ENCODE peak calls at places on chromosomes 3 and 15, in six cellular contexts. One of them, this sample, is unnamed.

GRCh38 chr3:177199206-177199765 is 2.0 kb upstream of the TBL1XR1 start:
- DNase-seq in glutamatergic neuron: no peak
- DNase-seq in HCT116: no peak
- DNase-seq in AG04449: no peak
- DNase-seq in GM10248: no peak
- DNase-seq in type B pancreatic cell: no peak
- DNase-seq in this sample: no peak

GRCh38 chr3:193897288-193897687 is 238.7 kb upstream of the HES1 start:
- DNase-seq in glutamatergic neuron: no peak
- DNase-seq in HCT116: no peak
- DNase-seq in AG04449: no peak
- DNase-seq in GM10248: no peak
- DNase-seq in type B pancreatic cell: no peak
- DNase-seq in this sample: no peak

GRCh38 chr15:61558172-61559146 is 329.4 kb upstream of the RORA start:
- DNase-seq in glutamatergic neuron: no peak
- DNase-seq in HCT116: no peak
- DNase-seq in AG04449: no peak
- DNase-seq in GM10248: no peak
- DNase-seq in type B pancreatic cell: no peak
- DNase-seq in this sample: no peak

GRCh38 chr3:52056521-52056967 is at the start of gene DUSP7:
- DNase-seq in glutamatergic neuron: peak
- DNase-seq in HCT116: no peak
- DNase-seq in AG04449: no peak
- DNase-seq in GM10248: peak
- DNase-seq in type B pancreatic cell: peak
- DNase-seq in this sample: peak

GRCh38 chr15:90362936-90363212 is 10.8 kb downstream of the ZNF774 start:
- DNase-seq in glutamatergic neuron: no peak
- DNase-seq in HCT116: no peak
- DNase-seq in AG04449: peak
- DNase-seq in GM10248: no peak
- DNase-seq in type B pancreatic cell: no peak
- DNase-seq in this sample: no peak

GRCh38 chr3:178623666-178624255 is 87.5 kb downstream of the KCNMB2 start:
- DNase-seq in glutamatergic neuron: no peak
- DNase-seq in HCT116: no peak
- DNase-seq in AG04449: no peak
- DNase-seq in GM10248: no peak
- DNase-seq in type B pancreatic cell: no peak
- DNase-seq in this sample: no peak

GRCh38 chr3:96813820-96814580 is 394 bp upstream of the EPHA6 start:
- DNase-seq in glutamatergic neuron: peak
- DNase-seq in HCT116: no peak
- DNase-seq in AG04449: no peak
- DNase-seq in GM10248: peak
- DNase-seq in type B pancreatic cell: peak
- DNase-seq in this sample: peak

GRCh38 chr3:160403028-160403545 is 3.6 kb downstream of the SMC4 start:
- DNase-seq in glutamatergic neuron: no peak
- DNase-seq in HCT116: no peak
- DNase-seq in AG04449: no peak
- DNase-seq in GM10248: no peak
- DNase-seq in type B pancreatic cell: no peak
- DNase-seq in this sample: no peak

GRCh38 chr3:191412764-191413163 is 48.2 kb upstream of the PYDC2 start:
- DNase-seq in glutamatergic neuron: peak
- DNase-seq in HCT116: no peak
- DNase-seq in AG04449: peak
- DNase-seq in GM10248: no peak
- DNase-seq in type B pancreatic cell: no peak
- DNase-seq in this sample: no peak

GRCh38 chr3:183161552-183162345 is 785 bp downstream of the LAMP3 start:
- DNase-seq in glutamatergic neuron: no peak
- DNase-seq in HCT116: no peak
- DNase-seq in AG04449: no peak
- DNase-seq in GM10248: peak
- DNase-seq in type B pancreatic cell: no peak
- DNase-seq in this sample: no peak

GRCh38 chr3:43290961-43291360 is 4.6 kb downstream of the SNRK start:
- DNase-seq in glutamatergic neuron: no peak
- DNase-seq in HCT116: no peak
- DNase-seq in AG04449: no peak
- DNase-seq in GM10248: no peak
- DNase-seq in type B pancreatic cell: no peak
- DNase-seq in this sample: no peak

GRCh38 chr3:10982782-10983181 is 9.8 kb upstream of the SLC6A1 start:
- DNase-seq in glutamatergic neuron: no peak
- DNase-seq in HCT116: peak
- DNase-seq in AG04449: no peak
- DNase-seq in GM10248: no peak
- DNase-seq in type B pancreatic cell: no peak
- DNase-seq in this sample: no peak

GRCh38 chr3:194019766-194020165 is 116.2 kb upstream of the HES1 start:
- DNase-seq in glutamatergic neuron: no peak
- DNase-seq in HCT116: no peak
- DNase-seq in AG04449: no peak
- DNase-seq in GM10248: no peak
- DNase-seq in type B pancreatic cell: no peak
- DNase-seq in this sample: no peak

GRCh38 chr15:64009798-64010241 is 36.5 kb downstream of the DAPK2 start:
- DNase-seq in glutamatergic neuron: no peak
- DNase-seq in HCT116: no peak
- DNase-seq in AG04449: no peak
- DNase-seq in GM10248: no peak
- DNase-seq in type B pancreatic cell: no peak
- DNase-seq in this sample: no peak

GRCh38 chr3:98920166-98920565 is 18.7 kb upstream of the DCBLD2 start:
- DNase-seq in glutamatergic neuron: no peak
- DNase-seq in HCT116: no peak
- DNase-seq in AG04449: no peak
- DNase-seq in GM10248: no peak
- DNase-seq in type B pancreatic cell: no peak
- DNase-seq in this sample: no peak

GRCh38 chr3:64053581-64053980 is 30.3 kb upstream of the PSMD6 start:
- DNase-seq in glutamatergic neuron: no peak
- DNase-seq in HCT116: no peak
- DNase-seq in AG04449: no peak
- DNase-seq in GM10248: no peak
- DNase-seq in type B pancreatic cell: no peak
- DNase-seq in this sample: no peak

GRCh38 chr3:146640955-146641867 is 36.1 kb upstream of the PLSCR5 start:
- DNase-seq in glutamatergic neuron: no peak
- DNase-seq in HCT116: peak
- DNase-seq in AG04449: no peak
- DNase-seq in GM10248: peak
- DNase-seq in type B pancreatic cell: no peak
- DNase-seq in this sample: no peak

GRCh38 chr3:87993566-87993965 is 65.2 kb downstream of the CGGBP1 start:
- DNase-seq in glutamatergic neuron: no peak
- DNase-seq in HCT116: no peak
- DNase-seq in AG04449: no peak
- DNase-seq in GM10248: no peak
- DNase-seq in type B pancreatic cell: no peak
- DNase-seq in this sample: no peak

GRCh38 chr3:129016366-129016724 is 15.2 kb downstream of the EFCC1 start:
- DNase-seq in glutamatergic neuron: no peak
- DNase-seq in HCT116: no peak
- DNase-seq in AG04449: no peak
- DNase-seq in GM10248: peak
- DNase-seq in type B pancreatic cell: no peak
- DNase-seq in this sample: no peak

GRCh38 chr3:135918600-135918999 is 46.9 kb upstream of the PPP2R3A start:
- DNase-seq in glutamatergic neuron: no peak
- DNase-seq in HCT116: peak
- DNase-seq in AG04449: no peak
- DNase-seq in GM10248: no peak
- DNase-seq in type B pancreatic cell: no peak
- DNase-seq in this sample: no peak

GRCh38 chr3:152365126-152365525 is 96.4 kb downstream of the MBNL1 start:
- DNase-seq in glutamatergic neuron: no peak
- DNase-seq in HCT116: no peak
- DNase-seq in AG04449: no peak
- DNase-seq in GM10248: no peak
- DNase-seq in type B pancreatic cell: no peak
- DNase-seq in this sample: no peak

GRCh38 chr3:79255696-79256095 is 512.1 kb downstream of the ROBO1 start:
- DNase-seq in glutamatergic neuron: no peak
- DNase-seq in HCT116: no peak
- DNase-seq in AG04449: no peak
- DNase-seq in GM10248: no peak
- DNase-seq in type B pancreatic cell: no peak
- DNase-seq in this sample: no peak

GRCh38 chr15:52678468-52679231 is 538 bp downstream of the ATOSA start:
- DNase-seq in glutamatergic neuron: peak
- DNase-seq in HCT116: no peak
- DNase-seq in AG04449: no peak
- DNase-seq in GM10248: peak
- DNase-seq in type B pancreatic cell: peak
- DNase-seq in this sample: peak

GRCh38 chr3:5499404-5499803 is 311.9 kb downstream of the EDEM1 start:
- DNase-seq in glutamatergic neuron: no peak
- DNase-seq in HCT116: no peak
- DNase-seq in AG04449: no peak
- DNase-seq in GM10248: no peak
- DNase-seq in type B pancreatic cell: no peak
- DNase-seq in this sample: no peak

GRCh38 chr3:138687236-138687635 is 78.7 kb downstream of the FAIM start:
- DNase-seq in glutamatergic neuron: no peak
- DNase-seq in HCT116: no peak
- DNase-seq in AG04449: no peak
- DNase-seq in GM10248: no peak
- DNase-seq in type B pancreatic cell: no peak
- DNase-seq in this sample: no peak

GRCh38 chr3:141442421-141442820 is 44.4 kb upstream of the RASA2 start:
- DNase-seq in glutamatergic neuron: no peak
- DNase-seq in HCT116: no peak
- DNase-seq in AG04449: no peak
- DNase-seq in GM10248: no peak
- DNase-seq in type B pancreatic cell: no peak
- DNase-seq in this sample: no peak

GRCh38 chr3:102790742-102791141 is 355.9 kb downstream of the ZPLD1 start:
- DNase-seq in glutamatergic neuron: no peak
- DNase-seq in HCT116: no peak
- DNase-seq in AG04449: peak
- DNase-seq in GM10248: no peak
- DNase-seq in type B pancreatic cell: no peak
- DNase-seq in this sample: no peak

GRCh38 chr3:43621406-43621973 is 321 bp downstream of the ANO10 start:
- DNase-seq in glutamatergic neuron: peak
- DNase-seq in HCT116: no peak
- DNase-seq in AG04449: no peak
- DNase-seq in GM10248: no peak
- DNase-seq in type B pancreatic cell: no peak
- DNase-seq in this sample: no peak

GRCh38 chr3:171212648-171213047 is 186.1 kb upstream of the SLC2A2 start:
- DNase-seq in glutamatergic neuron: no peak
- DNase-seq in HCT116: no peak
- DNase-seq in AG04449: no peak
- DNase-seq in GM10248: no peak
- DNase-seq in type B pancreatic cell: no peak
- DNase-seq in this sample: no peak

GRCh38 chr3:134527037-134527436 is 41.2 kb downstream of the CEP63 start:
- DNase-seq in glutamatergic neuron: peak
- DNase-seq in HCT116: no peak
- DNase-seq in AG04449: no peak
- DNase-seq in GM10248: no peak
- DNase-seq in type B pancreatic cell: no peak
- DNase-seq in this sample: no peak
- TF ChIP-seq CTCF in glutamatergic neuron: no peak
- TF ChIP-seq CTCF in HCT116: peak
- TF ChIP-seq CTCF in AG04449: peak
- TF ChIP-seq CTCF in GM10248: peak
- TF ChIP-seq CTCF in type B pancreatic cell: peak
- TF ChIP-seq CTCF in this sample: peak

GRCh38 chr3:188830955-188831354 is 340.8 kb upstream of the TPRG1 start:
- DNase-seq in glutamatergic neuron: no peak
- DNase-seq in HCT116: no peak
- DNase-seq in AG04449: no peak
- DNase-seq in GM10248: no peak
- DNase-seq in type B pancreatic cell: no peak
- DNase-seq in this sample: no peak
- TF ChIP-seq CTCF in glutamatergic neuron: peak
- TF ChIP-seq CTCF in HCT116: peak
- TF ChIP-seq CTCF in AG04449: no peak
- TF ChIP-seq CTCF in GM10248: no peak
- TF ChIP-seq CTCF in type B pancreatic cell: peak
- TF ChIP-seq CTCF in this sample: peak

DNA sequence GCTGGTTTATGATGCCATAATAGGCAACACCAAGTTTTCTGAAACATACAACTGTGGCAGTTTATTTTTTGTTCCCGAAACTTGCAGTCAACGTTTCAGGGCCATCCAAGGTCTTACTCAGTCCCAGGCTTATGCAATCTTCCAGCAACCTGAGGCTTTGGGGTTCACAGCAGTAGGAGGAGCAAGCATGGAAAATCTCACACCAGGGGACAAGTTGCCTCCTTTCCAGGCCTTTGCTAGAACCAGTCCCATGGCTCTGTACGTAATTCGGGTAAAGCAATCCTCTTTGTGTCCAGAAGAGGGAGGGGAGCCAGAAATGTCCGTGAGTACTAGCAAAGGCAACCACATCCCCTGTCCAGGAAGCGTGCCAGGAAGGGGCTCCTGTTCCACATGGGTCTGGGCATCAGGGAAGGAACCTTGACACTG is 4.7 kb upstream of the FAM240A start:
- DNase-seq in glutamatergic neuron: no peak
- DNase-seq in HCT116: peak
- DNase-seq in AG04449: no peak
- DNase-seq in GM10248: no peak
- DNase-seq in type B pancreatic cell: no peak
- DNase-seq in this sample: peak
- TF ChIP-seq CTCF in glutamatergic neuron: peak
- TF ChIP-seq CTCF in HCT116: peak
- TF ChIP-seq CTCF in AG04449: no peak
- TF ChIP-seq CTCF in GM10248: no peak
- TF ChIP-seq CTCF in type B pancreatic cell: peak
- TF ChIP-seq CTCF in this sample: no peak

GRCh38 chr3:125916376-125916978 is 52.5 kb upstream of the ROPN1B start:
- DNase-seq in glutamatergic neuron: peak
- DNase-seq in HCT116: peak
- DNase-seq in AG04449: peak
- DNase-seq in GM10248: peak
- DNase-seq in type B pancreatic cell: peak
- DNase-seq in this sample: no peak
- TF ChIP-seq CTCF in glutamatergic neuron: no peak
- TF ChIP-seq CTCF in HCT116: no peak
- TF ChIP-seq CTCF in AG04449: peak
- TF ChIP-seq CTCF in GM10248: peak
- TF ChIP-seq CTCF in type B pancreatic cell: no peak
- TF ChIP-seq CTCF in this sample: peak

This sample was measured in osteocyte.